ENCODE peak calls at places on chromosomes 16 and 17, in four cellular contexts. C is neural progenitor cell, Z is HCT116, M is PC-3. V is an unnamed sample.

GRCh38 chr16:84355149-84355548 is 13.2 kb upstream of the ATP2C2 start:
- DNase-seq in Z (no peak), C (no peak), M (no peak), V (no peak)

GRCh38 chr16:89325861-89326471 is 108.5 kb downstream of the ZNF778 start:
- DNase-seq in M (peak), C (no peak), Z (no peak), V (peak)

GRCh38 chr16:52597073-52597771 is 50.3 kb upstream of the TOX3 start:
- DNase-seq in Z (no peak), C (no peak), M (no peak), V (no peak)

GRCh38 chr17:5506307-5506706 is 19.9 kb downstream of the MIS12 start:
- DNase-seq in M (peak), Z (no peak), C (no peak), V (no peak)

GRCh38 chr16:71826533-71827017 is 17.9 kb upstream of the AP1G1 start:
- DNase-seq in M (no peak), C (no peak), Z (no peak), V (no peak)

GRCh38 chr17:27562777-27563455 is 68.1 kb upstream of the LGALS9 start:
- DNase-seq in M (no peak), C (no peak), Z (no peak), V (peak)

GRCh38 chr17:28643979-28644781 is 778 bp downstream of the BLTP2 start:
- DNase-seq in C (peak), Z (peak), M (peak), V (peak)

GRCh38 chr16:75023019-75023418 is 24.2 kb downstream of the ZNRF1 start:
- DNase-seq in Z (no peak), C (no peak), M (no peak), V (peak)

GRCh38 chr16:29777576-29778360 is at the start of gene ZG16:
- DNase-seq in M (peak), Z (no peak), C (no peak), V (no peak)

GRCh38 chr16:11697319-11697718 is 29.1 kb downstream of the SNN start:
- DNase-seq in M (no peak), C (no peak), Z (no peak), V (no peak)

GRCh38 chr17:78974635-78975591 is 4.8 kb downstream of the LGALS3BP start:
- DNase-seq in C (no peak), M (peak), Z (peak), V (peak)

GRCh38 chr17:17398928-17399926 is 77.6 kb upstream of the MED9 start:
- DNase-seq in Z (no peak), M (no peak), C (no peak), V (peak)

GRCh38 chr16:10871157-10871991 is 5.6 kb upstream of the CIITA start:
- DNase-seq in Z (peak), C (no peak), M (peak), V (peak)

GRCh38 chr17:51045616-51046526 is 74.8 kb downstream of the SPAG9 start:
- DNase-seq in C (peak), Z (no peak), M (no peak), V (peak)

GRCh38 chr16:11097782-11098167 is 153.4 kb downstream of the CLEC16A start:
- DNase-seq in C (no peak), Z (no peak), M (no peak), V (no peak)

GRCh38 chr16:18804540-18804939 is 3.2 kb upstream of the ARL6IP1 start:
- DNase-seq in M (no peak), Z (no peak), C (peak), V (no peak)

GRCh38 chr16:69150146-69150865 is 17.9 kb downstream of the UTP4 start:
- DNase-seq in C (peak), Z (peak), M (peak), V (peak)

GRCh38 chr17:82302991-82303943 is 14.1 kb downstream of the CD7 start:
- DNase-seq in C (no peak), M (no peak), Z (no peak), V (no peak)

GRCh38 chr17:78128616-78129384 is at the start of gene TMC6:
- DNase-seq in Z (peak), M (peak), C (peak), V (no peak)

GRCh38 chr16:1790611-1791255 is 2.8 kb downstream of the IGFALS start:
- DNase-seq in Z (no peak), C (no peak), M (no peak), V (no peak)

GRCh38 chr17:6358131-6358530 is 76.8 kb downstream of the AIPL1 start:
- DNase-seq in Z (no peak), C (no peak), M (no peak), V (no peak)

GRCh38 chr16:30397776-30398659 is 2.8 kb downstream of the ZNF48 start:
- DNase-seq in M (no peak), Z (no peak), C (no peak), V (no peak)

GRCh38 chr17:64118452-64118979 is 11.4 kb downstream of the ERN1 start:
- DNase-seq in Z (no peak), C (no peak), M (no peak), V (peak)

GRCh38 chr16:22007509-22008214 is at the start of gene MOSMO:
- DNase-seq in Z (no peak), C (peak), M (peak), V (peak)

GRCh38 chr16:10037771-10038170 is 144.5 kb downstream of the GRIN2A start:
- DNase-seq in Z (no peak), C (peak), M (peak), V (no peak)

GRCh38 chr17:40341808-40342574 is 22.5 kb downstream of the GJD3 start:
- DNase-seq in Z (no peak), M (peak), C (peak), V (peak)

GRCh38 chr17:42312285-42313130 is 24.2 kb downstream of the STAT5A start:
- DNase-seq in M (no peak), Z (no peak), C (peak), V (peak)

GRCh38 chr17:43732961-43733360 is 25.6 kb downstream of the SOST start:
- DNase-seq in Z (no peak), M (peak), C (no peak), V (peak)

GRCh38 chr17:76493505-76494167 is 7.6 kb downstream of the RHBDF2 start:
- DNase-seq in Z (no peak), M (no peak), C (no peak), V (no peak)

GRCh38 chr17:68318103-68318991 is 27.1 kb downstream of the ARSG start:
- DNase-seq in Z (peak), C (no peak), M (peak), V (peak)

GRCh38 chr17:58304735-58305486 is 23.7 kb downstream of the TSPOAP1 start:
- DNase-seq in M (no peak), C (no peak), Z (no peak), V (no peak)
- H3K27ac ChIP-seq in M (no peak), C (no peak), Z (no peak), V (no peak)

GRCh38 chr17:37710344-37710886 is 34.4 kb downstream of the HNF1B start:
- DNase-seq in M (peak), Z (peak), C (peak), V (peak)

GRCh38 chr17:37708008-37708615 is 36.7 kb downstream of the HNF1B start:
- DNase-seq in Z (no peak), M (no peak), C (no peak), V (no peak)

GRCh38 chr17:37702605-37703004 is 42.3 kb downstream of the HNF1B start:
- DNase-seq in M (peak), C (no peak), Z (peak), V (peak)

GRCh38 chr17:37708616-37709212 is 36.1 kb downstream of the HNF1B start:
- DNase-seq in C (no peak), Z (no peak), M (no peak), V (peak)

GRCh38 chr17:37706446-37706845 is 38.4 kb downstream of the HNF1B start:
- DNase-seq in Z (no peak), C (no peak), M (no peak), V (no peak)
- TF ChIP-seq EZH2phosphoT487 in Z (no peak), C (no peak), M (no peak), V (no peak)

GRCh38 chr17:74546586-74546985 is 671 bp upstream of the CD300C start:
- DNase-seq in Z (no peak), C (no peak), M (no peak), V (no peak)

GRCh38 chr17:74547736-74548135 is 1.8 kb upstream of the CD300C start:
- DNase-seq in M (peak), Z (no peak), C (no peak), V (no peak)

GRCh38 chr17:74545456-74546230 is at the start of gene CD300C:
- DNase-seq in M (peak), Z (no peak), C (no peak), V (peak)

GRCh38 chr17:74549343-74549742 is 3.4 kb upstream of the CD300C start:
- DNase-seq in M (no peak), Z (no peak), C (no peak), V (no peak)

DNA sequence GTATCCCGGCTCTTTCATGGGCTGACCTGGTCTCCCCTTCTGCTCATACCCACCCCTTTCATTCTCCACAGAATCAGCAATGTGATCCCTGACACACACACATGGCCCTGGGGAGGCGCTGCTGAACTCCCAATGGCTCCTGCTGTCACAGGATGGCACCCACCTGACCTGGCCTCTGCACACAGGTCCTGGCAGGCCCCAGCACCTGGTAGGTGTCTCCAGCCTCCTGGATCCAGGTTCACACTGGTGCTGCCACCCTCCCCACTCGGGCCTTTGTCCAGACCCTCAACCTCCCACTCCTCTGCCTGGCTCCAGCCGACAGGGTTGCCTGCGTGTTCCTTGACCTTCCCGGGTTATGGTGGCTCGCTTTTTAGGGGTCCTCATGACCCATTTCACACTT is 1.3 kb upstream of the CD300C start:
- DNase-seq in M (no peak), Z (no peak), C (no peak), V (no peak)
- H3K27ac ChIP-seq in M (no peak), Z (no peak), C (no peak), V (no peak)

GRCh38 chr17:70855401-70856054 is 686.2 kb downstream of the KCNJ2 start:
- DNase-seq in M (peak), Z (no peak), C (no peak), V (peak)
- TF ChIP-seq EZH2phosphoT487 in M (no peak), Z (no peak), C (no peak), V (no peak)

DNA sequence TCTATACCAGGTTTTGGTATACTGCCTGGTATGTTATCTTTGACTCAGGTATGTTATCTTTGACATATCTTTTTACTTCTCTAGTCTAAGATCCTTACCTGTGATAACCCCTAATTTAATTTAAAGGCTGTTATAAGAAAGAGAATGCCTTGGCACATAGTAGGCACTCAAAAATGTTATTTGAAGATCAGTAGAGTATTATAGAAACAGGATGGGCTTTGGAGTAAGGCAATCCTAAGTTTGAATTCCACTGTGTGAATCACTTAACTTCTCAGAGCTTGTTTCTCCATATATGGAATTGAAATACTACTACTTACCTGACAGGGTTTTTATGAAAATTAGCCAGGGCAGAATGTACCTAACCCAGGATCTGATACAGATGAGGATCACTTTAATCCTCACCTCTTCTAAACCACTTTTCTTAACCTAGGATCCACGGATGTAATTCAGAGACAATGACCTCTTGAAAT is 1.2 kb downstream of the BRIP1 start:
- DNase-seq in C (no peak), Z (no peak), M (peak), V (peak)
- H3K27ac ChIP-seq in C (no peak), Z (peak), M (peak), V (peak)

GRCh38 chr17:47942568-47942967 is 1.2 kb downstream of the PNPO start:
- DNase-seq in C (no peak), M (no peak), Z (no peak), V (no peak)

GRCh38 chr17:47945529-47946508 is 4.4 kb downstream of the PNPO start:
- DNase-seq in M (no peak), C (no peak), Z (no peak), V (no peak)

GRCh38 chr17:47945080-47945479 is 3.7 kb downstream of the PNPO start:
- DNase-seq in M (no peak), C (no peak), Z (no peak), V (peak)

GRCh38 chr17:47941246-47941997 is at the start of gene PNPO:
- DNase-seq in M (peak), C (peak), Z (peak), V (peak)

GRCh38 chr17:47941998-47942490 is 673 bp downstream of the PNPO start:
- DNase-seq in Z (no peak), C (no peak), M (no peak), V (peak)
- TF ChIP-seq EZH2phosphoT487 in Z (no peak), C (no peak), M (no peak), V (no peak)

GRCh38 chr17:8836821-8837426 is 30.6 kb downstream of the PIK3R6 start:
- DNase-seq in M (no peak), C (no peak), Z (no peak), V (peak)

GRCh38 chr17:8837438-8838075 is 29.9 kb downstream of the PIK3R6 start:
- DNase-seq in M (peak), C (no peak), Z (no peak), V (no peak)

GRCh38 chr17:8841844-8842243 is 25.6 kb downstream of the PIK3R6 start:
- DNase-seq in Z (no peak), M (no peak), C (no peak), V (no peak)

GRCh38 chr17:8838551-8839095 is 28.9 kb downstream of the PIK3R6 start:
- DNase-seq in M (no peak), Z (no peak), C (no peak), V (no peak)

GRCh38 chr17:8839410-8839935 is 28.0 kb downstream of the PIK3R6 start:
- DNase-seq in M (no peak), Z (no peak), C (no peak), V (no peak)
- H3K27ac ChIP-seq in M (no peak), Z (no peak), C (no peak), V (no peak)

DNA sequence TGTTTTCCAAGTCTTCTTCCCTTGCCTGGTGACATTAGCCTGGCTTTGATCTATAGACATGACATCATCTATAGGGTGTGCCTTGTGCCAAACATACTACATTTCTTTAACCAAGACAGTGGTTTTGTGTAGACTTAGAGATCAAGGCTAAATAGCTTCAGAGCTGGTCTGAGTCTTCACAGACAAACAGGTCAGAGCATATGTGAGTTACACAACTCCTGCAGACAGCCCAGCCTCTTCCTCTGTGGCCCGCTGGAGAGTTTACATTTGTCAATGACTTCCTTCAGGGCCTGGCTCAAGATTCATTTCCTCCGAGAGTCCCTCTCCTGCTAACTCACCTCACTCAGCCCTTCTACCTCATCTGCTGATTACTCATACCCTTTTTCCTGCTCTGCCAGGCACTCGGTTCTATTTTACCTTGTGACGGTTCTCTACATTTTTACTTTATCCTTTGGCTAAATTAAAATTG is 73.1 kb upstream of the TANC2 start:
- DNase-seq in Z (no peak), M (peak), C (no peak), V (peak)
- TF ChIP-seq EZH2phosphoT487 in Z (no peak), M (no peak), C (no peak), V (no peak)